ENCODE peak calls at places on chromosome 18, in eight cellular contexts. One of them, this sample, is unnamed.

GRCh38 chr18:55356815-55357214 is 231.2 kb downstream of the TCF4 start:
- DNase-seq in adrenal gland: no peak
- DNase-seq in astrocyte of the cerebellum: no peak
- DNase-seq in RKO: no peak
- DNase-seq in T-helper 2 cell treated with Interferon-gamma antibody and Interleukin-4, amounts not matched to agents 5 μg/mL and 100 μg/mL, for 36 hours: no peak
- DNase-seq in NCI-H460: no peak
- DNase-seq in HEK293T: no peak
- DNase-seq in HS-5: no peak
- DNase-seq in this sample: no peak

GRCh38 chr18:7974200-7974874 is 407.2 kb downstream of the PTPRM start:
- DNase-seq in adrenal gland: no peak
- DNase-seq in astrocyte of the cerebellum: no peak
- DNase-seq in RKO: no peak
- DNase-seq in T-helper 2 cell treated with Interferon-gamma antibody and Interleukin-4, amounts not matched to agents 5 μg/mL and 100 μg/mL, for 36 hours: no peak
- DNase-seq in NCI-H460: no peak
- DNase-seq in HEK293T: no peak
- DNase-seq in HS-5: no peak
- DNase-seq in this sample: no peak

GRCh38 chr18:27713037-27713726 is 463.7 kb downstream of the CDH2 start:
- DNase-seq in adrenal gland: no peak
- DNase-seq in astrocyte of the cerebellum: no peak
- DNase-seq in RKO: no peak
- DNase-seq in T-helper 2 cell treated with Interferon-gamma antibody and Interleukin-4, amounts not matched to agents 5 μg/mL and 100 μg/mL, for 36 hours: no peak
- DNase-seq in NCI-H460: no peak
- DNase-seq in HEK293T: no peak
- DNase-seq in HS-5: no peak
- DNase-seq in this sample: no peak

GRCh38 chr18:77001979-77002378 is 130.6 kb downstream of the MBP start:
- DNase-seq in adrenal gland: no peak
- DNase-seq in astrocyte of the cerebellum: no peak
- DNase-seq in RKO: no peak
- DNase-seq in T-helper 2 cell treated with Interferon-gamma antibody and Interleukin-4, amounts not matched to agents 5 μg/mL and 100 μg/mL, for 36 hours: no peak
- DNase-seq in NCI-H460: no peak
- DNase-seq in HEK293T: no peak
- DNase-seq in HS-5: no peak
- DNase-seq in this sample: no peak

GRCh38 chr18:31247574-31248199 is 70.3 kb upstream of the DSG1 start:
- DNase-seq in adrenal gland: no peak
- DNase-seq in astrocyte of the cerebellum: no peak
- DNase-seq in RKO: no peak
- DNase-seq in T-helper 2 cell treated with Interferon-gamma antibody and Interleukin-4, amounts not matched to agents 5 μg/mL and 100 μg/mL, for 36 hours: no peak
- DNase-seq in NCI-H460: no peak
- DNase-seq in HEK293T: no peak
- DNase-seq in HS-5: no peak
- DNase-seq in this sample: no peak

GRCh38 chr18:30450927-30451326 is 591.6 kb downstream of the DSC3 start:
- DNase-seq in adrenal gland: no peak
- DNase-seq in astrocyte of the cerebellum: no peak
- DNase-seq in RKO: no peak
- DNase-seq in T-helper 2 cell treated with Interferon-gamma antibody and Interleukin-4, amounts not matched to agents 5 μg/mL and 100 μg/mL, for 36 hours: no peak
- DNase-seq in NCI-H460: no peak
- DNase-seq in HEK293T: no peak
- DNase-seq in HS-5: no peak
- DNase-seq in this sample: no peak

GRCh38 chr18:63970803-63971191 is 916 bp downstream of the SERPINB8 start:
- DNase-seq in adrenal gland: peak; percentile 36
- DNase-seq in astrocyte of the cerebellum: no peak
- DNase-seq in RKO: peak; percentile 66
- DNase-seq in T-helper 2 cell treated with Interferon-gamma antibody and Interleukin-4, amounts not matched to agents 5 μg/mL and 100 μg/mL, for 36 hours: no peak
- DNase-seq in NCI-H460: peak; percentile 38
- DNase-seq in HEK293T: no peak
- DNase-seq in HS-5: no peak
- DNase-seq in this sample: no peak

GRCh38 chr18:36348331-36348730 is 50.8 kb downstream of the FHOD3 start:
- DNase-seq in adrenal gland: no peak
- DNase-seq in astrocyte of the cerebellum: no peak
- DNase-seq in RKO: no peak
- DNase-seq in T-helper 2 cell treated with Interferon-gamma antibody and Interleukin-4, amounts not matched to agents 5 μg/mL and 100 μg/mL, for 36 hours: no peak
- DNase-seq in NCI-H460: no peak
- DNase-seq in HEK293T: no peak
- DNase-seq in HS-5: no peak
- DNase-seq in this sample: no peak

GRCh38 chr18:9613550-9614400 is 584 bp downstream of the PPP4R1 start:
- DNase-seq in adrenal gland: peak; percentile 56
- DNase-seq in astrocyte of the cerebellum: no peak
- DNase-seq in RKO: peak; percentile 56
- DNase-seq in T-helper 2 cell treated with Interferon-gamma antibody and Interleukin-4, amounts not matched to agents 5 μg/mL and 100 μg/mL, for 36 hours: peak; percentile 35
- DNase-seq in NCI-H460: no peak
- DNase-seq in HEK293T: peak; percentile 18
- DNase-seq in HS-5: no peak
- DNase-seq in this sample: no peak

GRCh38 chr18:7414459-7414858 is 152.7 kb upstream of the PTPRM start:
- DNase-seq in adrenal gland: no peak
- DNase-seq in astrocyte of the cerebellum: no peak
- DNase-seq in RKO: no peak
- DNase-seq in T-helper 2 cell treated with Interferon-gamma antibody and Interleukin-4, amounts not matched to agents 5 μg/mL and 100 μg/mL, for 36 hours: no peak
- DNase-seq in NCI-H460: no peak
- DNase-seq in HEK293T: no peak
- DNase-seq in HS-5: no peak
- DNase-seq in this sample: no peak

GRCh38 chr18:23966909-23967308 is 47.6 kb upstream of the TTC39C start:
- DNase-seq in adrenal gland: no peak
- DNase-seq in astrocyte of the cerebellum: no peak
- DNase-seq in RKO: no peak
- DNase-seq in T-helper 2 cell treated with Interferon-gamma antibody and Interleukin-4, amounts not matched to agents 5 μg/mL and 100 μg/mL, for 36 hours: no peak
- DNase-seq in NCI-H460: no peak
- DNase-seq in HEK293T: no peak
- DNase-seq in HS-5: no peak
- DNase-seq in this sample: no peak

GRCh38 chr18:10518595-10519273 is 7.1 kb upstream of the NAPG start:
- DNase-seq in adrenal gland: peak; percentile 53
- DNase-seq in astrocyte of the cerebellum: no peak
- DNase-seq in RKO: no peak
- DNase-seq in T-helper 2 cell treated with Interferon-gamma antibody and Interleukin-4, amounts not matched to agents 5 μg/mL and 100 μg/mL, for 36 hours: no peak
- DNase-seq in NCI-H460: no peak
- DNase-seq in HEK293T: peak; percentile 10
- DNase-seq in HS-5: no peak
- DNase-seq in this sample: no peak

GRCh38 chr18:58176915-58177717 is 133.1 kb downstream of the NEDD4L start:
- DNase-seq in adrenal gland: no peak
- DNase-seq in astrocyte of the cerebellum: peak; percentile 92
- DNase-seq in RKO: no peak
- DNase-seq in T-helper 2 cell treated with Interferon-gamma antibody and Interleukin-4, amounts not matched to agents 5 μg/mL and 100 μg/mL, for 36 hours: no peak
- DNase-seq in NCI-H460: peak; percentile 18
- DNase-seq in HEK293T: no peak
- DNase-seq in HS-5: peak; percentile 63
- DNase-seq in this sample: no peak

GRCh38 chr18:59627414-59627813 is 69.8 kb downstream of the CCBE1 start:
- DNase-seq in adrenal gland: no peak
- DNase-seq in astrocyte of the cerebellum: no peak
- DNase-seq in RKO: no peak
- DNase-seq in T-helper 2 cell treated with Interferon-gamma antibody and Interleukin-4, amounts not matched to agents 5 μg/mL and 100 μg/mL, for 36 hours: no peak
- DNase-seq in NCI-H460: no peak
- DNase-seq in HEK293T: no peak
- DNase-seq in HS-5: no peak
- DNase-seq in this sample: no peak

GRCh38 chr18:21735452-21736015 is 5.1 kb upstream of the MIB1 start:
- DNase-seq in adrenal gland: no peak
- DNase-seq in astrocyte of the cerebellum: no peak
- DNase-seq in RKO: no peak
- DNase-seq in T-helper 2 cell treated with Interferon-gamma antibody and Interleukin-4, amounts not matched to agents 5 μg/mL and 100 μg/mL, for 36 hours: no peak
- DNase-seq in NCI-H460: peak; percentile 82
- DNase-seq in HEK293T: no peak
- DNase-seq in HS-5: no peak
- DNase-seq in this sample: no peak

GRCh38 chr18:48743046-48743445 is 204.2 kb downstream of the CTIF start:
- DNase-seq in adrenal gland: peak; percentile 53
- DNase-seq in astrocyte of the cerebellum: no peak
- DNase-seq in RKO: no peak
- DNase-seq in T-helper 2 cell treated with Interferon-gamma antibody and Interleukin-4, amounts not matched to agents 5 μg/mL and 100 μg/mL, for 36 hours: no peak
- DNase-seq in NCI-H460: no peak
- DNase-seq in HEK293T: no peak
- DNase-seq in HS-5: no peak
- DNase-seq in this sample: no peak

GRCh38 chr18:45628979-45629958 is 14.0 kb downstream of the SLC14A2 start:
- DNase-seq in adrenal gland: no peak
- DNase-seq in astrocyte of the cerebellum: no peak
- DNase-seq in RKO: no peak
- DNase-seq in T-helper 2 cell treated with Interferon-gamma antibody and Interleukin-4, amounts not matched to agents 5 μg/mL and 100 μg/mL, for 36 hours: no peak
- DNase-seq in NCI-H460: no peak
- DNase-seq in HEK293T: no peak
- DNase-seq in HS-5: no peak
- DNase-seq in this sample: no peak

GRCh38 chr18:78563110-78563509 is 416.5 kb upstream of the SALL3 start:
- DNase-seq in adrenal gland: no peak
- DNase-seq in astrocyte of the cerebellum: no peak
- DNase-seq in RKO: no peak
- DNase-seq in T-helper 2 cell treated with Interferon-gamma antibody and Interleukin-4, amounts not matched to agents 5 μg/mL and 100 μg/mL, for 36 hours: no peak
- DNase-seq in NCI-H460: no peak
- DNase-seq in HEK293T: no peak
- DNase-seq in HS-5: no peak
- DNase-seq in this sample: no peak

This sample was measured in NCI-H1048.